ENCODE peak calls at places on chromosome 21, in nine cellular contexts. One of them, this sample, is unnamed.

GRCh38 chr21:45836268-45836655 is 145.3 kb upstream of the COL6A1 start:
- DNase-seq in CD4-positive, alpha-beta T cell: no peak
- DNase-seq in testis: no peak
- DNase-seq in progenitor cell of endocrine pancreas: no peak
- DNase-seq in fibroblast of lung: peak
- DNase-seq in B cell: no peak
- DNase-seq in GM10248: no peak
- DNase-seq in type B pancreatic cell: peak
- DNase-seq in mesothelial cell of epicardium: no peak
- DNase-seq in this sample: no peak

GRCh38 chr21:29232601-29233541 is 65.9 kb upstream of the BACH1 start:
- DNase-seq in type B pancreatic cell: no peak
- DNase-seq in progenitor cell of endocrine pancreas: no peak
- DNase-seq in GM10248: no peak
- DNase-seq in CD4-positive, alpha-beta T cell: no peak
- DNase-seq in B cell: no peak
- DNase-seq in testis: no peak
- DNase-seq in mesothelial cell of epicardium: no peak
- DNase-seq in fibroblast of lung: no peak
- DNase-seq in this sample: no peak

GRCh38 chr21:32826317-32827167 is 55.0 kb upstream of the PAXBP1 start:
- DNase-seq in CD4-positive, alpha-beta T cell: peak
- DNase-seq in GM10248: peak
- DNase-seq in B cell: peak
- DNase-seq in mesothelial cell of epicardium: no peak
- DNase-seq in fibroblast of lung: peak
- DNase-seq in type B pancreatic cell: no peak
- DNase-seq in progenitor cell of endocrine pancreas: no peak
- DNase-seq in testis: peak
- DNase-seq in this sample: peak

GRCh38 chr21:8991088-8991907 is 1530.1 kb upstream of the TPTE start:
- DNase-seq in mesothelial cell of epicardium: no peak
- DNase-seq in GM10248: no peak
- DNase-seq in type B pancreatic cell: no peak
- DNase-seq in progenitor cell of endocrine pancreas: no peak
- DNase-seq in CD4-positive, alpha-beta T cell: no peak
- DNase-seq in B cell: no peak
- DNase-seq in fibroblast of lung: no peak
- DNase-seq in testis: no peak
- DNase-seq in this sample: no peak

GRCh38 chr21:17745086-17745485 is 74.1 kb downstream of the C21orf91 start:
- DNase-seq in fibroblast of lung: no peak
- DNase-seq in type B pancreatic cell: no peak
- DNase-seq in progenitor cell of endocrine pancreas: no peak
- DNase-seq in GM10248: no peak
- DNase-seq in mesothelial cell of epicardium: no peak
- DNase-seq in CD4-positive, alpha-beta T cell: no peak
- DNase-seq in B cell: no peak
- DNase-seq in testis: no peak
- DNase-seq in this sample: no peak

GRCh38 chr21:17402885-17403477 is 109.9 kb upstream of the CXADR start:
- DNase-seq in type B pancreatic cell: no peak
- DNase-seq in testis: no peak
- DNase-seq in CD4-positive, alpha-beta T cell: no peak
- DNase-seq in fibroblast of lung: peak
- DNase-seq in B cell: no peak
- DNase-seq in GM10248: no peak
- DNase-seq in progenitor cell of endocrine pancreas: no peak
- DNase-seq in mesothelial cell of epicardium: no peak
- DNase-seq in this sample: no peak

GRCh38 chr21:43287974-43288755 is 119.4 kb downstream of the CRYAA start:
- DNase-seq in CD4-positive, alpha-beta T cell: no peak
- DNase-seq in mesothelial cell of epicardium: no peak
- DNase-seq in type B pancreatic cell: no peak
- DNase-seq in testis: no peak
- DNase-seq in GM10248: no peak
- DNase-seq in B cell: no peak
- DNase-seq in progenitor cell of endocrine pancreas: no peak
- DNase-seq in fibroblast of lung: no peak
- DNase-seq in this sample: no peak

GRCh38 chr21:26632691-26633090 is 59.6 kb upstream of the CYYR1 start:
- DNase-seq in CD4-positive, alpha-beta T cell: no peak
- DNase-seq in B cell: no peak
- DNase-seq in progenitor cell of endocrine pancreas: no peak
- DNase-seq in type B pancreatic cell: no peak
- DNase-seq in testis: no peak
- DNase-seq in mesothelial cell of epicardium: no peak
- DNase-seq in fibroblast of lung: no peak
- DNase-seq in GM10248: no peak
- DNase-seq in this sample: no peak

GRCh38 chr21:45791562-45792418 is 148.3 kb downstream of the PCBP3 start:
- DNase-seq in fibroblast of lung: no peak
- DNase-seq in GM10248: no peak
- DNase-seq in B cell: no peak
- DNase-seq in testis: no peak
- DNase-seq in progenitor cell of endocrine pancreas: no peak
- DNase-seq in CD4-positive, alpha-beta T cell: no peak
- DNase-seq in mesothelial cell of epicardium: no peak
- DNase-seq in type B pancreatic cell: peak
- DNase-seq in this sample: no peak

GRCh38 chr21:27423906-27424595 is 457.2 kb upstream of the ADAMTS5 start:
- DNase-seq in GM10248: no peak
- DNase-seq in testis: no peak
- DNase-seq in CD4-positive, alpha-beta T cell: no peak
- DNase-seq in B cell: no peak
- DNase-seq in progenitor cell of endocrine pancreas: no peak
- DNase-seq in fibroblast of lung: no peak
- DNase-seq in type B pancreatic cell: no peak
- DNase-seq in mesothelial cell of epicardium: no peak
- DNase-seq in this sample: no peak

GRCh38 chr21:35358008-35358407 is 308.9 kb upstream of the RUNX1 start:
- DNase-seq in testis: no peak
- DNase-seq in CD4-positive, alpha-beta T cell: no peak
- DNase-seq in mesothelial cell of epicardium: no peak
- DNase-seq in fibroblast of lung: no peak
- DNase-seq in type B pancreatic cell: no peak
- DNase-seq in GM10248: no peak
- DNase-seq in progenitor cell of endocrine pancreas: no peak
- DNase-seq in B cell: no peak
- DNase-seq in this sample: no peak

GRCh38 chr21:20443558-20444155 is 554.6 kb upstream of the NCAM2 start:
- DNase-seq in GM10248: no peak
- DNase-seq in B cell: no peak
- DNase-seq in mesothelial cell of epicardium: no peak
- DNase-seq in CD4-positive, alpha-beta T cell: no peak
- DNase-seq in progenitor cell of endocrine pancreas: no peak
- DNase-seq in type B pancreatic cell: no peak
- DNase-seq in fibroblast of lung: no peak
- DNase-seq in testis: no peak
- DNase-seq in this sample: no peak

GRCh38 chr21:17848228-17848627 is 29.1 kb upstream of the C21orf91 start:
- DNase-seq in GM10248: peak
- DNase-seq in mesothelial cell of epicardium: no peak
- DNase-seq in type B pancreatic cell: no peak
- DNase-seq in CD4-positive, alpha-beta T cell: no peak
- DNase-seq in progenitor cell of endocrine pancreas: no peak
- DNase-seq in B cell: no peak
- DNase-seq in testis: peak
- DNase-seq in fibroblast of lung: peak
- DNase-seq in this sample: no peak

GRCh38 chr21:32412162-32412997 is at the start of gene EVA1C:
- DNase-seq in progenitor cell of endocrine pancreas: peak
- DNase-seq in fibroblast of lung: peak
- DNase-seq in CD4-positive, alpha-beta T cell: peak
- DNase-seq in mesothelial cell of epicardium: peak
- DNase-seq in testis: peak
- DNase-seq in B cell: peak
- DNase-seq in GM10248: no peak
- DNase-seq in type B pancreatic cell: no peak
- DNase-seq in this sample: no peak

GRCh38 chr21:32414579-32415358 is 2.3 kb downstream of the EVA1C start:
- DNase-seq in fibroblast of lung: peak
- DNase-seq in GM10248: no peak
- DNase-seq in testis: peak
- DNase-seq in B cell: no peak
- DNase-seq in type B pancreatic cell: no peak
- DNase-seq in progenitor cell of endocrine pancreas: no peak
- DNase-seq in mesothelial cell of epicardium: no peak
- DNase-seq in CD4-positive, alpha-beta T cell: no peak
- DNase-seq in this sample: no peak

GRCh38 chr21:32624726-32625125 is 12.5 kb upstream of the CFAP298 start:
- DNase-seq in CD4-positive, alpha-beta T cell: no peak
- DNase-seq in GM10248: peak
- DNase-seq in B cell: no peak
- DNase-seq in mesothelial cell of epicardium: no peak
- DNase-seq in testis: no peak
- DNase-seq in progenitor cell of endocrine pancreas: no peak
- DNase-seq in fibroblast of lung: no peak
- DNase-seq in type B pancreatic cell: no peak
- DNase-seq in this sample: no peak

GRCh38 chr21:28805885-28806284 is 186.8 kb downstream of the LTN1 start:
- DNase-seq in type B pancreatic cell: no peak
- DNase-seq in testis: peak
- DNase-seq in GM10248: no peak
- DNase-seq in CD4-positive, alpha-beta T cell: no peak
- DNase-seq in fibroblast of lung: peak
- DNase-seq in progenitor cell of endocrine pancreas: no peak
- DNase-seq in B cell: no peak
- DNase-seq in mesothelial cell of epicardium: no peak
- DNase-seq in this sample: no peak

GRCh38 chr21:15003463-15004135 is 61.2 kb downstream of the NRIP1 start:
- DNase-seq in GM10248: no peak
- DNase-seq in type B pancreatic cell: no peak
- DNase-seq in CD4-positive, alpha-beta T cell: no peak
- DNase-seq in testis: peak
- DNase-seq in fibroblast of lung: no peak
- DNase-seq in B cell: no peak
- DNase-seq in mesothelial cell of epicardium: no peak
- DNase-seq in progenitor cell of endocrine pancreas: no peak
- DNase-seq in this sample: no peak

GRCh38 chr21:15034126-15034848 is 30.5 kb downstream of the NRIP1 start:
- DNase-seq in mesothelial cell of epicardium: no peak
- DNase-seq in progenitor cell of endocrine pancreas: no peak
- DNase-seq in testis: no peak
- DNase-seq in fibroblast of lung: peak
- DNase-seq in type B pancreatic cell: no peak
- DNase-seq in GM10248: no peak
- DNase-seq in CD4-positive, alpha-beta T cell: no peak
- DNase-seq in B cell: no peak
- DNase-seq in this sample: no peak

GRCh38 chr21:28419110-28419509 is 573.6 kb downstream of the LTN1 start:
- DNase-seq in GM10248: no peak
- DNase-seq in CD4-positive, alpha-beta T cell: no peak
- DNase-seq in B cell: no peak
- DNase-seq in progenitor cell of endocrine pancreas: no peak
- DNase-seq in fibroblast of lung: peak
- DNase-seq in mesothelial cell of epicardium: no peak
- DNase-seq in testis: no peak
- DNase-seq in type B pancreatic cell: no peak
- DNase-seq in this sample: no peak

GRCh38 chr21:46208761-46209721 is 19.5 kb downstream of the LSS start:
- DNase-seq in testis: no peak
- DNase-seq in progenitor cell of endocrine pancreas: no peak
- DNase-seq in type B pancreatic cell: no peak
- DNase-seq in B cell: no peak
- DNase-seq in GM10248: no peak
- DNase-seq in CD4-positive, alpha-beta T cell: no peak
- DNase-seq in mesothelial cell of epicardium: no peak
- DNase-seq in fibroblast of lung: no peak
- DNase-seq in this sample: no peak

DNA sequence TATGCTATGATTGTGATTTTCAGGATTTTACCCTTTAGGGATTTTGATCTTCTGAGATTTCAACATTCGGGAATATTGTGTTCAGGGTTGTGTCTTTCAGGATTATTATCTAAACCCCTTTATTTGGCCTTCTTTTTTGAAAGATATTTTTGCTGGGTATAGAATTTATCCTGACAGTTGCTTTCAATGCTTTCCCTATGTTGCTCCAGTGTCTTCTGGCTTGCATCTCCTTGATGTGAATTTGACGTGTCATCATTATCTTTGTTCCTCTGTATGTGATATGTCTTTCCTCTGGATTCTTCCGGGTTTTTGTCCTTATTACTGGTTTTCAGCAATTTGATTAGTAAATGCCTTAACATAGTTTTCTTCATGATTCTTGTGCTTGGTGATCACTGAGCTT is 25.9 kb upstream of the RIPK4 start:
- DNase-seq in mesothelial cell of epicardium: no peak
- DNase-seq in type B pancreatic cell: no peak
- DNase-seq in B cell: no peak
- DNase-seq in CD4-positive, alpha-beta T cell: no peak
- DNase-seq in fibroblast of lung: no peak
- DNase-seq in testis: no peak
- DNase-seq in GM10248: no peak
- DNase-seq in progenitor cell of endocrine pancreas: no peak
- DNase-seq in this sample: no peak
- TF ChIP-seq CTCF in mesothelial cell of epicardium: no peak
- TF ChIP-seq CTCF in type B pancreatic cell: no peak
- TF ChIP-seq CTCF in B cell: no peak
- TF ChIP-seq CTCF in CD4-positive, alpha-beta T cell: no peak
- TF ChIP-seq CTCF in fibroblast of lung: no peak
- TF ChIP-seq CTCF in testis: no peak
- TF ChIP-seq CTCF in GM10248: no peak
- TF ChIP-seq CTCF in progenitor cell of endocrine pancreas: no peak
- TF ChIP-seq CTCF in this sample: no peak

GRCh38 chr21:44509539-44509938 is 30.5 kb downstream of the KRTAP10-1 start:
- DNase-seq in CD4-positive, alpha-beta T cell: no peak
- DNase-seq in type B pancreatic cell: no peak
- DNase-seq in progenitor cell of endocrine pancreas: no peak
- DNase-seq in GM10248: no peak
- DNase-seq in B cell: no peak
- DNase-seq in fibroblast of lung: no peak
- DNase-seq in mesothelial cell of epicardium: no peak
- DNase-seq in testis: peak
- DNase-seq in this sample: no peak
- TF ChIP-seq CTCF in CD4-positive, alpha-beta T cell: no peak
- TF ChIP-seq CTCF in type B pancreatic cell: no peak
- TF ChIP-seq CTCF in progenitor cell of endocrine pancreas: no peak
- TF ChIP-seq CTCF in GM10248: no peak
- TF ChIP-seq CTCF in B cell: no peak
- TF ChIP-seq CTCF in fibroblast of lung: no peak
- TF ChIP-seq CTCF in mesothelial cell of epicardium: no peak
- TF ChIP-seq CTCF in testis: no peak
- TF ChIP-seq CTCF in this sample: peak

GRCh38 chr21:41360072-41360821 is 1.6 kb upstream of the MX2 start:
- DNase-seq in testis: no peak
- DNase-seq in mesothelial cell of epicardium: no peak
- DNase-seq in progenitor cell of endocrine pancreas: no peak
- DNase-seq in CD4-positive, alpha-beta T cell: no peak
- DNase-seq in fibroblast of lung: peak
- DNase-seq in B cell: no peak
- DNase-seq in GM10248: no peak
- DNase-seq in type B pancreatic cell: peak
- DNase-seq in this sample: no peak
- TF ChIP-seq CTCF in testis: no peak
- TF ChIP-seq CTCF in mesothelial cell of epicardium: no peak
- TF ChIP-seq CTCF in progenitor cell of endocrine pancreas: peak
- TF ChIP-seq CTCF in CD4-positive, alpha-beta T cell: no peak
- TF ChIP-seq CTCF in fibroblast of lung: no peak
- TF ChIP-seq CTCF in B cell: no peak
- TF ChIP-seq CTCF in GM10248: no peak
- TF ChIP-seq CTCF in type B pancreatic cell: no peak
- TF ChIP-seq CTCF in this sample: no peak

GRCh38 chr21:24509131-24509530 is 1098.2 kb downstream of the MRPL39 start:
- DNase-seq in testis: no peak
- DNase-seq in fibroblast of lung: no peak
- DNase-seq in progenitor cell of endocrine pancreas: no peak
- DNase-seq in type B pancreatic cell: no peak
- DNase-seq in mesothelial cell of epicardium: no peak
- DNase-seq in B cell: no peak
- DNase-seq in CD4-positive, alpha-beta T cell: no peak
- DNase-seq in GM10248: no peak
- DNase-seq in this sample: no peak

GRCh38 chr21:24514081-24514733 is 1093.1 kb downstream of the MRPL39 start:
- DNase-seq in progenitor cell of endocrine pancreas: no peak
- DNase-seq in GM10248: no peak
- DNase-seq in type B pancreatic cell: no peak
- DNase-seq in B cell: no peak
- DNase-seq in CD4-positive, alpha-beta T cell: no peak
- DNase-seq in fibroblast of lung: peak
- DNase-seq in mesothelial cell of epicardium: no peak
- DNase-seq in testis: no peak
- DNase-seq in this sample: no peak
- TF ChIP-seq CTCF in progenitor cell of endocrine pancreas: peak
- TF ChIP-seq CTCF in GM10248: peak
- TF ChIP-seq CTCF in type B pancreatic cell: peak
- TF ChIP-seq CTCF in B cell: peak
- TF ChIP-seq CTCF in CD4-positive, alpha-beta T cell: peak
- TF ChIP-seq CTCF in fibroblast of lung: peak
- TF ChIP-seq CTCF in mesothelial cell of epicardium: peak
- TF ChIP-seq CTCF in testis: no peak
- TF ChIP-seq CTCF in this sample: peak